ENCODE peak calls at places on chromosomes 3 and 15, in five cellular contexts. Z is GM12891, J is H1, P is HepG2, O is GM12878. Y is an unnamed sample.

GRCh38 chr3:18100126-18100525 is 325.0 kb downstream of the SATB1 start:
- DNase-seq in Z (no peak), J (no peak), P (no peak), O (no peak), Y (no peak)

GRCh38 chr3:127011270-127011992 is 28.5 kb downstream of the PLXNA1 start:
- DNase-seq in Z (no peak), J (no peak), P (no peak), O (no peak), Y (no peak)

GRCh38 chr3:194355379-194355778 is 4.3 kb upstream of the CPN2 start:
- DNase-seq in Z (no peak), J (no peak), P (no peak), O (no peak), Y (no peak)

GRCh38 chr3:142366434-142366833 is 81.4 kb downstream of the XRN1 start:
- DNase-seq in Z (no peak), J (no peak), P (peak; percentile 2), O (no peak), Y (no peak)

GRCh38 chr15:58136731-58137130 is 1.4 kb upstream of the AQP9 start:
- DNase-seq in Z (no peak), J (no peak), P (no peak), O (no peak), Y (no peak)

GRCh38 chr15:39781967-39782292 is 711 bp downstream of the FSIP1 start:
- DNase-seq in Z (no peak), J (no peak), P (no peak), O (no peak), Y (no peak)

GRCh38 chr3:77096966-77097890 is 57.3 kb downstream of the ROBO2 start:
- DNase-seq in Z (no peak), J (no peak), P (no peak), O (no peak), Y (no peak)

GRCh38 chr3:196072313-196072712 is 9.6 kb downstream of the TFRC start:
- DNase-seq in Z (no peak), J (no peak), P (no peak), O (peak; percentile 41), Y (no peak)

GRCh38 chr3:126395846-126396513 is 1.3 kb downstream of the CFAP100 start:
- DNase-seq in Z (no peak), J (no peak), P (no peak), O (no peak), Y (no peak)

GRCh38 chr3:133259767-133260166 is 140.1 kb upstream of the BFSP2 start:
- DNase-seq in Z (no peak), J (no peak), P (no peak), O (no peak), Y (no peak)

GRCh38 chr15:88646951-88647350 is 8.1 kb downstream of the ISG20 start:
- DNase-seq in Z (no peak), J (no peak), P (no peak), O (no peak), Y (no peak)

GRCh38 chr3:195093731-195094130 is 177.2 kb downstream of the XXYLT1 start:
- DNase-seq in Z (no peak), J (no peak), P (no peak), O (no peak), Y (no peak)

GRCh38 chr3:68876112-68876713 is 56.1 kb downstream of the TAFA4 start:
- DNase-seq in Z (no peak), J (peak; percentile 21), P (peak; percentile 31), O (peak; percentile 17), Y (no peak)

GRCh38 chr3:29901097-29901496 is 620.2 kb downstream of the RBMS3 start:
- DNase-seq in Z (no peak), J (no peak), P (no peak), O (no peak), Y (no peak)

GRCh38 chr3:62051506-62051905 is 321.8 kb downstream of the FEZF2 start:
- DNase-seq in Z (no peak), J (no peak), P (peak; percentile 16), O (no peak), Y (no peak)

GRCh38 chr3:72696815-72697214 is 151.4 kb downstream of the SHQ1 start:
- DNase-seq in Z (no peak), J (no peak), P (no peak), O (no peak), Y (no peak)

GRCh38 chr3:155744626-155745324 is at the start of gene PLCH1:
- DNase-seq in Z (peak; percentile 42), J (peak; percentile 80), P (peak; percentile 73), O (no peak), Y (peak; percentile 37)

GRCh38 chr3:4882548-4882947 is 96.7 kb upstream of the BHLHE40 start:
- DNase-seq in Z (no peak), J (no peak), P (no peak), O (no peak), Y (no peak)
- TF ChIP-seq TAF1 in Z (no peak), J (no peak), P (no peak), O (no peak), Y (no peak)

GRCh38 chr3:98901032-98901464 is 447 bp downstream of the DCBLD2 start:
- DNase-seq in Z (peak; percentile 30), J (peak; percentile 25), P (peak; percentile 32), O (no peak), Y (no peak)
- TF ChIP-seq POLR2A in Z (no peak), J (no peak), P (no peak), O (no peak), Y (no peak)

GRCh38 chr15:44623178-44623577 is 40.3 kb downstream of the SPG11 start:
- DNase-seq in Z (no peak), J (no peak), P (no peak), O (no peak), Y (no peak)

GRCh38 chr15:44616974-44617373 is 46.5 kb downstream of the SPG11 start:
- DNase-seq in Z (no peak), J (no peak), P (no peak), O (no peak), Y (no peak)

DNA sequence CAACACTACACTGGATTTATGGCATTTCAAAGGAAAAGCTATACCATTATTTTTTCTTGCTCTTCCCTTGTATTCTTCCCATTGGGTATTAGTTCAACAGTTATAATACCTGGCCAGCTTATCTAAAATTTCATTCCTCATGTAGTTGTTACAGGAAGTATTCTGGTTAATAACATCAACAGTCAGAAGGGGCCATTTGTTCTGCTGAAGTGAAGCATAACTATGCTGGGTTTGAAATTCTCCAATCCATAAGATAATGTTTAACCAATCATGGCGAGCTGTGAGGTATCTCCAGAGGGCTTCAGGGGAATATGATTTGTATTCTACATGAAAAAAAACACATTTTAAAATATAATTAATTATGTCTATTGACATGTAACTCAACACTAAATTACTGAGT is 43.4 kb downstream of the SPG11 start:
- DNase-seq in Z (no peak), J (no peak), P (no peak), O (no peak), Y (no peak)
- TF ChIP-seq TAF1 in Z (no peak), J (no peak), P (no peak), O (no peak), Y (no peak)

GRCh38 chr15:64874131-64874530 is 32.4 kb downstream of the PLEKHO2 start:
- DNase-seq in Z (no peak), J (no peak), P (no peak), O (no peak), Y (no peak)
- TF ChIP-seq POLR2A in Z (no peak), J (no peak), P (no peak), O (no peak), Y (no peak)

Y was measured in GM12892.